ENCODE peak calls at places on chromosomes 7 and 10, in four cellular contexts. Q is adipocyte, D is hepatocyte, I is heart right ventricle. M is an unnamed sample.
A peak's percentile ranks its signal among the peaks of the same experiment; 100 is the strongest.

GRCh38 chr10:131901181-131901829 is 497 bp downstream of the PPP2R2D start:
- DNase-seq in D (peak; percentile 80), Q (peak; percentile 72), I (peak; percentile 61), M (peak; percentile 75)

GRCh38 chr10:48623607-48624132 is 18.8 kb upstream of the ARHGAP22 start:
- DNase-seq in I (no peak), Q (no peak), D (no peak), M (no peak)

GRCh38 chr10:89001024-89001423 is 10.4 kb downstream of the FAS start:
- DNase-seq in I (no peak), D (no peak), Q (no peak), M (no peak)

GRCh38 chr10:77493851-77494788 is 143.5 kb downstream of the KCNMA1 start:
- DNase-seq in D (peak; percentile 36), Q (peak; percentile 42), I (no peak), M (peak; percentile 80)

GRCh38 chr7:149385195-149385955 is 75.5 kb downstream of the ZNF777 start:
- DNase-seq in Q (no peak), I (peak; percentile 31), D (no peak), M (no peak)

GRCh38 chr10:34494012-34494411 is 321.1 kb downstream of the PARD3 start:
- DNase-seq in Q (no peak), D (no peak), I (no peak), M (no peak)

GRCh38 chr10:104445359-104445758 is 91.7 kb downstream of the CFAP58 start:
- DNase-seq in Q (peak; percentile 41), D (no peak), I (no peak), M (no peak)

GRCh38 chr10:27252267-27253000 is 11.8 kb upstream of the ACBD5 start:
- DNase-seq in Q (peak; percentile 52), D (peak; percentile 78), I (peak; percentile 81), M (peak; percentile 91)

GRCh38 chr7:17530249-17530648 is 231.8 kb downstream of the AHR start:
- DNase-seq in Q (peak; percentile 58), D (peak; percentile 20), I (no peak), M (no peak)

GRCh38 chr10:78542536-78542935 is 508.9 kb downstream of the RPS24 start:
- DNase-seq in D (no peak), Q (no peak), I (no peak), M (no peak)

GRCh38 chr10:3774814-3775670 is 10.0 kb downstream of the KLF6 start:
- DNase-seq in I (no peak), Q (peak; percentile 77), D (peak; percentile 78), M (no peak)

GRCh38 chr10:88297103-88297502 is 286.0 kb downstream of the RNLS start:
- DNase-seq in D (no peak), Q (peak; percentile 5), I (no peak), M (no peak)

GRCh38 chr10:88004451-88004850 is 141.0 kb downstream of the PTEN start:
- DNase-seq in Q (peak; percentile 43), D (no peak), I (no peak), M (no peak)

GRCh38 chr7:127821146-127821545 is 169.2 kb downstream of the SND1 start:
- DNase-seq in Q (no peak), I (no peak), D (no peak), M (no peak)

GRCh38 chr10:86654411-86655172 is at the start of gene OPN4:
- DNase-seq in I (no peak), D (no peak), Q (no peak), M (peak; percentile 31)

GRCh38 chr7:57211428-57212100 is 79.3 kb upstream of the ZNF479 start:
- DNase-seq in Q (no peak), D (no peak), I (no peak), M (no peak)

GRCh38 chr10:104109908-104110662 is 11.9 kb upstream of the SFR1 start:
- DNase-seq in D (peak; percentile 26), Q (peak; percentile 55), I (no peak), M (no peak)

GRCh38 chr7:12233175-12233574 is 22.1 kb downstream of the TMEM106B start:
- DNase-seq in D (no peak), I (no peak), Q (no peak), M (no peak)

GRCh38 chr7:16961650-16962049 is 79.9 kb upstream of the AGR3 start:
- DNase-seq in D (peak; percentile 19), Q (peak; percentile 18), I (no peak), M (no peak)

GRCh38 chr10:93566435-93567276 is at the start of gene FFAR4:
- DNase-seq in Q (peak; percentile 40), I (peak; percentile 56), D (peak; percentile 54), M (peak; percentile 86)

GRCh38 chr7:55534262-55534915 is 37.9 kb downstream of the VOPP1 start:
- DNase-seq in Q (peak; percentile 80), D (no peak), I (no peak), M (peak; percentile 10)

GRCh38 chr10:7667262-7668141 is 736 bp upstream of the ITIH5 start:
- DNase-seq in I (peak; percentile 25), D (peak; percentile 11), Q (no peak), M (peak; percentile 81)

GRCh38 chr10:92298487-92298886 is 7.5 kb downstream of the MARCHF5 start:
- DNase-seq in Q (no peak), I (no peak), D (no peak), M (no peak)

GRCh38 chr7:45105588-45106188 is 5.8 kb downstream of the TBRG4 start:
- DNase-seq in I (no peak), Q (no peak), D (no peak), M (no peak)

GRCh38 chr10:126049741-126050140 is 153.4 kb downstream of the FANK1 start:
- DNase-seq in Q (peak; percentile 71), I (peak; percentile 37), D (no peak), M (no peak)

GRCh38 chr10:131817866-131818509 is 82.8 kb upstream of the PPP2R2D start:
- DNase-seq in Q (no peak), I (no peak), D (no peak), M (no peak)

GRCh38 chr7:151137841-151138540 is 29.5 kb downstream of the GBX1 start:
- DNase-seq in D (no peak), Q (no peak), I (no peak), M (peak; percentile 87)

GRCh38 chr10:116892873-116893685 is 43.8 kb downstream of the ENO4 start:
- DNase-seq in I (no peak), D (peak; percentile 47), Q (no peak), M (no peak)

GRCh38 chr10:123008379-123009104 is at the start of the genes ACADSB and IKZF5:
- DNase-seq in D (peak; percentile 99), I (peak; percentile 94), Q (peak; percentile 99), M (peak; percentile 99)
- H3K4me3 ChIP-seq in D (peak within 1 kb of the TSS; percentile 67), I (peak within 1 kb of the TSS; percentile 93), Q (peak within 1 kb of the TSS; percentile 86), M (peak within 1 kb of the TSS; percentile 89)

GRCh38 chr10:82643076-82643475 is 768.1 kb downstream of the NRG3 start:
- DNase-seq in Q (no peak), D (no peak), I (no peak), M (no peak)

DNA sequence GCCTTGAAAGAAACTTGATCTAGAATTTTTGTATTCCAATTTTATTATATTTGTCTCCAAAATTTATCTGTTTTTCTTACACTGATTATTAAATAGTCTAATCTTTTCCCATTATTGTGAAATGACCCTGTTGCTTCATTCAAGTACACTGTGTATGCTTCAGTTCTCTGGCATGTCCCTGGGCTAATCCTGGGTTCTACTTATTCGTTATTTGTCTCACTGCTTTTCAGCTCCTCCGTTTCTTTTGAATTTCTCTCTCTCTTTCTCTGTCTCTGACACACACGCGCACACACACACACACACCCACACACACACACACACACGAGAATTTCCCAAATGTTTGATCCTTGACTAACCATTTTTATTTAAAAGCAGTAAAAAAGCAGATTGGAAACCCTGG is 768.6 kb downstream of the NRG3 start:
- DNase-seq in D (peak; percentile 8), I (no peak), Q (peak; percentile 1), M (no peak)
- H3K36me3 ChIP-seq in D (no peaks in the 10 kb centered on the region), I (no peaks in the 10 kb centered on the region), Q (no peaks in the 10 kb centered on the region), M (no peaks in the 10 kb centered on the region)

GRCh38 chr10:100621360-100622205 is 85.8 kb downstream of the HIF1AN start:
- DNase-seq in D (no peak), I (no peak), Q (no peak), M (no peak)

GRCh38 chr10:100625821-100626220 is 90.1 kb downstream of the HIF1AN start:
- DNase-seq in Q (no peak), I (no peak), D (no peak), M (peak; percentile 87)

GRCh38 chr10:100623541-100623940 is 87.8 kb downstream of the HIF1AN start:
- DNase-seq in Q (no peak), I (no peak), D (no peak), M (no peak)

GRCh38 chr10:100620087-100620835 is 84.5 kb downstream of the HIF1AN start:
- DNase-seq in D (no peak), I (no peak), Q (no peak), M (no peak)

DNA sequence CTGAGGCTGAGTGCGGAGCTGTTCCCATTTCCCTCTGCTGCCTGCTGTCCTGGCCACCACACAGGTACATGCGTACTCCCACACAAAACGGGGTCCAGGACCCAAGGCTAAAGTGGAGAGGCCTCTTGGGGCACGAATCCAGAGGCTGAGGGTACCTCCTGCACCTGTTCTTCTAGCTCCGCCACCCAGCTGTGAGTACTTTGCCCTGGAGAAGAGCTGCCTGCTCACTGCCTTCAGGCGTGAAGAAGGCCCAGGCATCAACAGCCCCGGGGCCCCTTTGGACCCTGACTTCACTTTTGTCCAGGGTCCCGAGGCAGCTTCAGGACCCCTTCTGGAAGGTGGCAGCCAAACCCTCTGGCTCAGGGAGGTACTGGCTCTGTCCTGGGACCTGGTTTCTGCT is 88.6 kb downstream of the HIF1AN start:
- DNase-seq in I (no peak), Q (no peak), D (no peak), M (no peak)
- H3K27me3 ChIP-seq in I (peaks cover 98% of the 10 kb centered on the region), Q (peaks cover 60% of the 10 kb centered on the region), D (peaks cover 53% of the 10 kb centered on the region), M (peaks cover 3% of the 10 kb centered on the region)

GRCh38 chr10:71345720-71346119 is 26.7 kb downstream of the SLC29A3 start:
- DNase-seq in D (no peak), Q (no peak), I (no peak), M (no peak)

GRCh38 chr10:71344154-71344915 is 25.3 kb downstream of the SLC29A3 start:
- DNase-seq in Q (no peak), D (no peak), I (no peak), M (peak; percentile 86)

GRCh38 chr10:71346731-71347130 is 27.7 kb downstream of the SLC29A3 start:
- DNase-seq in Q (no peak), I (no peak), D (no peak), M (no peak)

GRCh38 chr10:71342850-71343773 is 24.1 kb downstream of the SLC29A3 start:
- DNase-seq in I (no peak), Q (no peak), D (peak; percentile 66), M (no peak)

GRCh38 chr10:71344916-71345557 is 26.0 kb downstream of the SLC29A3 start:
- DNase-seq in D (no peak), I (no peak), Q (no peak), M (no peak)
- H3K4me3 ChIP-seq in D (no peak overlapping the region), I (no peak overlapping the region), Q (no peak overlapping the region), M (no peak overlapping the region)

DNA sequence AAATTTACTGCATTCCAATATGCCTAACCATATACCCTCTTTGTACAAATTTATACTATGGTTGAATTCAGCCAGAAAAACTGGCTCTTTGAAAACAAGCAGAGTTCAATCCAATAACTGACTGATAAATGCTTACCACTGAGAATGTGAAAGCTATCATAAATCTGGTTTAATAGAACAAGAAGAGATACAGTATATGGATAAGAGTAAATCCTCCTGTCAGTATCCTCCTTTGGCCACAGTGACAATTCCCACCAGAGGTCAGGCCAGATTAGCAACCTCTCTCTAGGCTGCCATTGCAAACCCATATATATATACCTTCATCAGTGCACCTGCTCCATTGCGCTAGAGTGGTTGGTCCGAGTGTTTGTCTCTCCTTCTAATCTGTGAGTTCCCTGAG is 647.2 kb downstream of the GRM8 start:
- DNase-seq in Q (no peak), I (no peak), D (no peak), M (no peak)
- H3K36me3 ChIP-seq in Q (no peaks in the 10 kb centered on the region), I (no peaks in the 10 kb centered on the region), D (no peaks in the 10 kb centered on the region), M (no peaks in the 10 kb centered on the region)

M was measured in H7.